ENCODE peak calls at places on chromosomes 3 and 15, in five cellular contexts. X is Caco-2, S is skeletal muscle cell, M is A673, L is left ventricle myocardium inferior. V is an unnamed sample.

GRCh38 chr3:52238761-52239701 is at the start of gene TWF2:
- DNase-seq in X (peak), S (peak), M (peak), L (peak), V (peak)

GRCh38 chr3:32175607-32176197 is 62.8 kb upstream of the CMTM8 start:
- DNase-seq in X (peak), S (no peak), M (peak), L (no peak), V (no peak)

GRCh38 chr15:89002281-89002761 is 85.9 kb upstream of the ABHD2 start:
- DNase-seq in X (no peak), S (no peak), M (no peak), L (no peak), V (no peak)

GRCh38 chr3:17747184-17747889 is 4.9 kb upstream of the TBC1D5 start:
- DNase-seq in X (no peak), S (no peak), M (no peak), L (no peak), V (no peak)

GRCh38 chr3:7744850-7745249 is 756.8 kb upstream of the LMCD1 start:
- DNase-seq in X (no peak), S (no peak), M (no peak), L (no peak), V (no peak)

GRCh38 chr3:194130807-194131589 is 5.0 kb upstream of the HES1 start:
- DNase-seq in X (peak), S (no peak), M (no peak), L (no peak), V (no peak)

GRCh38 chr3:197417451-197417850 is 119.0 kb upstream of the DLG1 start:
- DNase-seq in X (no peak), S (peak), M (no peak), L (no peak), V (no peak)

GRCh38 chr3:42525736-42526345 is 23.4 kb downstream of the VIPR1 start:
- DNase-seq in X (no peak), S (no peak), M (no peak), L (no peak), V (no peak)

GRCh38 chr15:73305331-73306211 is 63.2 kb downstream of the HCN4 start:
- DNase-seq in X (peak), S (peak), M (peak), L (no peak), V (no peak)

GRCh38 chr15:62737551-62737950 is 305.0 kb upstream of the TPM1 start:
- DNase-seq in X (no peak), S (no peak), M (no peak), L (no peak), V (no peak)

GRCh38 chr15:25427861-25428260 is 11.0 kb downstream of the UBE3A start:
- DNase-seq in X (no peak), S (no peak), M (no peak), L (no peak), V (no peak)

GRCh38 chr15:51955514-51955913 is 16.1 kb downstream of the LEO1 start:
- DNase-seq in X (no peak), S (no peak), M (no peak), L (no peak), V (no peak)

V was measured in thoracic aorta.